ENCODE peak calls at places on chromosomes 12 and 14, in six cellular contexts. I, O, K, N, T and H are unnamed samples.

GRCh38 chr12:124744659-124745467 is 118.8 kb downstream of the SCARB1 start:
- DNase-seq in I (peak; percentile 96), T (peak; percentile 48), O (peak; percentile 76), K (peak; percentile 79), N (no peak), H (no peak)

GRCh38 chr12:93128332-93128707 is 199.2 kb upstream of the EEA1 start:
- DNase-seq in T (no peak), I (no peak), K (no peak), O (no peak), N (no peak), H (no peak)

GRCh38 chr12:14167005-14167628 is 185.7 kb upstream of the GRIN2B start:
- DNase-seq in K (peak; percentile 67), T (no peak), N (no peak), O (peak; percentile 61), I (peak; percentile 45), H (peak; percentile 36)

GRCh38 chr12:109756457-109756856 is 42.8 kb downstream of the FAM222A start:
- DNase-seq in I (no peak), K (no peak), N (no peak), O (no peak), T (no peak), H (no peak)

GRCh38 chr14:90986510-90986909 is 73.9 kb downstream of the RPS6KA5 start:
- DNase-seq in O (no peak), T (no peak), K (no peak), N (no peak), I (no peak), H (no peak)

GRCh38 chr14:37150414-37150813 is 22.0 kb downstream of the SLC25A21 start:
- DNase-seq in N (no peak), I (no peak), O (no peak), K (peak; percentile 5), T (no peak), H (no peak)

GRCh38 chr14:102187583-102188001 is 47.9 kb downstream of the WDR20 start:
- DNase-seq in O (no peak), N (no peak), T (no peak), K (no peak), I (no peak), H (peak; percentile 26)

GRCh38 chr12:4819654-4820053 is 90.1 kb upstream of the KCNA1 start:
- DNase-seq in N (no peak), T (no peak), I (no peak), O (no peak), K (no peak), H (no peak)

GRCh38 chr12:62767506-62767905 is 167.4 kb downstream of the PPM1H start:
- DNase-seq in O (no peak), T (no peak), I (no peak), K (no peak), N (no peak), H (no peak)

DNA sequence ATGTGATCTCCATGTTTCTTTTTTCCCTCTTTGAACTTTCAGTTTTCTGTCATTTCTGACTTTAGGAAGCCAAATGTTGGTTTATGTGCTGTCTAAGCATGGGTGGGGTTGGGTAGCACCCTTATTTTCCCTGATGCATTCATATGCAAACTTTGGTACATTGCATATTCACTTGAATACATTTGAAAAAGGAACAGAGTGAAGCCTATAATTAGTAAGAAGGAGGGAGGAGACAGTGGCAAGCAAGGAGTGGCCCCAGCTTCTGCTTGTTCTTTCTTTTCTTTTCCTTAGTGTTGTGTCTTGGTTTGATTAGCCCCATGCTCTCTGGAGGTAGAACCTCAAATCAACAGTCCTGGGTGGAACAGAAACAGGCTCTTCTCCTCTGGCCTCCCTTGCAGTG is 8.5 kb upstream of the A2ML1 start:
- DNase-seq in I (no peak), K (no peak), T (no peak), O (no peak), N (no peak), H (no peak)
- TF ChIP-seq JUND in I (no peak), K (no peak), T (no peak), O (no peak), N (no peak), H (no peak)

GRCh38 chr12:45730116-45730841 is 773 bp downstream of the ARID2 start:
- DNase-seq in N (no peak), T (no peak), I (peak; percentile 33), O (no peak), K (peak; percentile 56), H (no peak)
- TF ChIP-seq JUND in N (no peak), T (no peak), I (no peak), O (no peak), K (no peak), H (no peak)

GRCh38 chr12:633731-634130 is 29.5 kb downstream of the NINJ2 start:
- DNase-seq in K (no peak), O (no peak), N (no peak), T (no peak), I (no peak), H (no peak)

GRCh38 chr12:627285-627684 is 36.0 kb downstream of the NINJ2 start:
- DNase-seq in T (no peak), I (no peak), O (no peak), N (no peak), K (no peak), H (no peak)

GRCh38 chr12:627863-628805 is 35.1 kb downstream of the NINJ2 start:
- DNase-seq in N (no peak), T (no peak), O (no peak), K (no peak), I (no peak), H (no peak)

GRCh38 chr12:632102-632696 is 31.0 kb downstream of the NINJ2 start:
- DNase-seq in K (no peak), O (no peak), T (no peak), N (no peak), I (no peak), H (peak; percentile 93)

GRCh38 chr12:630656-631632 is 32.3 kb downstream of the NINJ2 start:
- DNase-seq in K (no peak), T (no peak), I (no peak), O (no peak), N (no peak), H (no peak)
- TF ChIP-seq JUND in K (no peak), T (no peak), I (no peak), O (no peak), N (no peak), H (no peak)

GRCh38 chr12:12240671-12241345 is 26.0 kb downstream of the LRP6 start:
- DNase-seq in T (no peak), O (no peak), K (peak; percentile 18), I (no peak), N (no peak), H (no peak)
- TF ChIP-seq JUND in T (no peak), O (no peak), K (no peak), I (no peak), N (no peak), H (no peak)

GRCh38 chr12:65955418-65955817 is 131.1 kb downstream of the HMGA2 start:
- DNase-seq in O (no peak), T (no peak), N (no peak), K (no peak), I (no peak), H (no peak)

GRCh38 chr12:65949986-65950385 is 125.7 kb downstream of the HMGA2 start:
- DNase-seq in K (no peak), I (no peak), T (no peak), N (no peak), O (no peak), H (no peak)

GRCh38 chr12:65953621-65954020 is 129.3 kb downstream of the HMGA2 start:
- DNase-seq in N (no peak), I (no peak), O (no peak), K (no peak), T (no peak), H (no peak)

GRCh38 chr12:65951697-65952096 is 127.4 kb downstream of the HMGA2 start:
- DNase-seq in N (no peak), T (no peak), I (no peak), O (no peak), K (no peak), H (no peak)

GRCh38 chr12:65952737-65953209 is 128.5 kb downstream of the HMGA2 start:
- DNase-seq in O (no peak), K (no peak), N (no peak), T (no peak), I (no peak), H (no peak)
- TF ChIP-seq JUND in O (peak; percentile 55), K (peak; percentile 32), N (no peak), T (no peak), I (no peak), H (no peak)

GRCh38 chr14:77225254-77225653 is 43.7 kb downstream of the TMEM63C start:
- DNase-seq in N (no peak), I (no peak), K (no peak), T (no peak), O (no peak), H (no peak)

GRCh38 chr14:77236814-77237213 is 34.2 kb downstream of the NGB start:
- DNase-seq in T (no peak), O (no peak), I (no peak), K (no peak), N (no peak), H (no peak)

GRCh38 chr14:77228056-77228455 is 43.0 kb downstream of the NGB start:
- DNase-seq in T (no peak), O (no peak), K (no peak), I (no peak), N (no peak), H (no peak)

GRCh38 chr14:77230914-77231313 is 40.1 kb downstream of the NGB start:
- DNase-seq in N (no peak), O (no peak), T (no peak), K (no peak), I (no peak), H (no peak)
- TF ChIP-seq JUND in N (no peak), O (no peak), T (no peak), K (no peak), I (no peak), H (no peak)

DNA sequence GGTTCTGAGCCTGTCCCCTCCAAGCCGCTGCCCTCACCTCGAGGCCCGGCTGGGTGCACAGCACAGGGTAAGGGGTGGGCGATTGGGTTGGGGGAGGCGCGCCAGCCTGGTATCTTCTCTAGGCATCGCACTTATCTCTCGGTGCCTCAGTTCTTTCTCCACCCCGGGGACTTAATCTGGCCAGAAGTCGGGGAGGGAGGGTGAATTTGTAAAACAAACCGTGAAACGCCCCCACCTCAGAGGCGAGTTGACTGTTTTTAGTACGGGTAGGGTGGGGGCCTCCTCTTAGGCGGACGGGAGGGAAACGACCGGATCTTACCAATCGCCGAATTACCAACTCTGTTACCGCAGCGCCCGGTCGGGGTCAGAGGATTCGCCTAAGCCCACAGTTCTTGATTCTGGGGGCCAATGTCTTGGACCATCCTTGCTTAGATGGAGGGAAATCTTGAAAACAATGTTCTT is 1.4 kb upstream of the TBX3 start:
- DNase-seq in N (no peak), K (peak; percentile 64), I (no peak), O (no peak), T (no peak), H (no peak)
- TF ChIP-seq JUND in N (no peak), K (no peak), I (no peak), O (no peak), T (no peak), H (no peak)

DNA sequence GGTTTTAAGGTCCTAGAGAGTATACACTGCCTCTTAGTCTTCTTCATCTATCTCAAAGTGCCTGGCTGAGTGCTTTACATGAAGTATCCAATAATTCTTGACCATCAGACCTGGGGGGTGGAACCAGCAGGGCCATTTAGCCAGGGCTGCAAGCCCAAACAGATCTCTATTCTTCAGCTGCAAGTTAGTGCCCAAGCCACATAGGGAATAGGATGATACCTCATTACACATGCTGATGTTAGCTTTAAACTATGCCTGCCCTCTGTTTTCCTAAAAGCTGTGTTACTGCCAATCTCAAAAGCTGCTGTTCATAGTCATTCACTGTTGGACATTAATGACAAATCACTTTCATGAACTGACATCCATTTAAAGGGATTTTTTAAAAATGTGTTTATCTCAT is 16.7 kb upstream of the IFNG start:
- DNase-seq in T (no peak), N (no peak), O (no peak), I (no peak), K (no peak), H (no peak)
- TF ChIP-seq JUND in T (no peak), N (no peak), O (no peak), I (no peak), K (no peak), H (no peak)

GRCh38 chr12:104823985-104824441 is 134.1 kb downstream of the SLC41A2 start:
- DNase-seq in O (peak; percentile 22), N (no peak), K (no peak), T (no peak), I (no peak), H (no peak)
- TF ChIP-seq JUND in O (no peak), N (no peak), K (no peak), T (no peak), I (no peak), H (no peak)